ENCODE peak calls at places on chromosome 9, in four cellular contexts. W is HCT116, B is GM23338, N is OCI-LY7. Z is an unnamed sample.

GRCh38 chr9:98342103-98342818 is 86.8 kb upstream of the TBC1D2 start:
- DNase-seq in W (no peak), N (no peak), B (no peak), Z (no peak)

GRCh38 chr9:5553211-5553610 is 42.9 kb downstream of the PDCD1LG2 start:
- DNase-seq in W (no peak), B (no peak), N (no peak), Z (no peak)

GRCh38 chr9:86953181-86953580 is 5.9 kb upstream of the GAS1 start:
- DNase-seq in W (no peak), B (no peak), N (no peak), Z (no peak)

GRCh38 chr9:137376386-137376785 is 46.6 kb downstream of the EXD3 start:
- DNase-seq in N (no peak), W (no peak), B (no peak), Z (no peak)

GRCh38 chr9:73038613-73039012 is 85.8 kb upstream of the ALDH1A1 start:
- DNase-seq in W (no peak), B (peak), N (no peak), Z (no peak)

GRCh38 chr9:97905228-97905627 is 17.1 kb downstream of the TRMO start:
- DNase-seq in B (no peak), N (no peak), W (no peak), Z (no peak)

GRCh38 chr9:71681104-71681707 is 87.1 kb downstream of the CEMIP2 start:
- DNase-seq in W (no peak), N (no peak), B (no peak), Z (no peak)

GRCh38 chr9:129451089-129451656 is 169.7 kb downstream of the C9orf50 start:
- DNase-seq in W (no peak), B (no peak), N (no peak), Z (no peak)

GRCh38 chr9:98927724-98928123 is 16.0 kb upstream of the COL15A1 start:
- DNase-seq in B (peak), W (no peak), N (no peak), Z (no peak)

GRCh38 chr9:121253162-121253561 is 14.8 kb upstream of the GSN start:
- DNase-seq in B (no peak), N (no peak), W (no peak), Z (no peak)

GRCh38 chr9:5625916-5626315 is 3.0 kb upstream of the RIC1 start:
- DNase-seq in B (no peak), W (no peak), N (peak), Z (no peak)

GRCh38 chr9:106885451-106885850 is 22.5 kb downstream of the ZNF462 start:
- DNase-seq in B (no peak), N (no peak), W (no peak), Z (no peak)

GRCh38 chr9:79953908-79954307 is 382.1 kb downstream of the TLE4 start:
- DNase-seq in W (no peak), B (no peak), N (no peak), Z (no peak)

GRCh38 chr9:79955300-79955699 is 383.5 kb downstream of the TLE4 start:
- DNase-seq in W (no peak), N (peak), B (peak), Z (no peak)

GRCh38 chr9:79946718-79947117 is 375.0 kb downstream of the TLE4 start:
- DNase-seq in N (no peak), W (no peak), B (no peak), Z (no peak)

GRCh38 chr9:79952401-79952800 is 380.6 kb downstream of the TLE4 start:
- DNase-seq in N (no peak), B (no peak), W (no peak), Z (no peak)
- H2AFZ ChIP-seq in N (no peak), B (no peak), W (no peak), Z (no peak)

DNA sequence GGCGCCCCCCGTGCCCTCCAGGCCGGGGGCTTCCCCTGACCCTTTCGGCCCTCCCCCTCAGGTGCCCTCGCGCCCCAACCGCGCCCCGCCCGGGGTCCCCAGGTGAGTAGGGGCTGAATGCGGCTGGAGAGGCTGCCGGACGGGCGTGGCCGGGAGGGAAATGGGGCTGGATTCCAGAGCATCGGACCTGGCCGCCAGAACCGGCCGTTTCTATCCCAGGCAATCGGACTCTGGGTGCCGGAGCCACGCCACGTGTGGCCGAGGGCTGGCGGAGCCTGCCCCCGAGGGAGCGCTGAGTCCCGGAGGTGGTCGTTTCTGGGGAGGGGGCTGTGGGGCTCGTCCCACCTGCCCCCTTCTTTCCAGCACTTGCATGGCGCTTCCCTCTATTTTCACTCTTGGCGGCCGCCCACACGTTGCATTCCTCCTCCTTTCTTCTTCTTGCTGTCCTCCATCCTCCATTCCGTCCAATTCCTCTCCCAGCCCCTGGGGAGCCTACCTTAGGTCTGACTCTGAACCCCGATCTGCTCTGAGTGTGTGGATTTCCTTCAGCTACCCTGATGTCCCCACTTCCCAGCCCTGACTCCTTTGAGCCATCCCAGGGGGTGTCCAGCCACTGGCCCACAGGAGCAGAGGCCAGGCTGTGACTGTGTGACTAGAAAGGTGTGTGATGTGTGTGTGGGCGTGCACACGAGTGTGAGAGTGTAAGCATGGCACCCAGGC is 24.8 kb downstream of the GOLGA2 start:
- DNase-seq in B (peak), N (no peak), W (no peak), Z (no peak)
- H3K27ac ChIP-seq in B (no peak), N (no peak), W (peak), Z (no peak)

DNA sequence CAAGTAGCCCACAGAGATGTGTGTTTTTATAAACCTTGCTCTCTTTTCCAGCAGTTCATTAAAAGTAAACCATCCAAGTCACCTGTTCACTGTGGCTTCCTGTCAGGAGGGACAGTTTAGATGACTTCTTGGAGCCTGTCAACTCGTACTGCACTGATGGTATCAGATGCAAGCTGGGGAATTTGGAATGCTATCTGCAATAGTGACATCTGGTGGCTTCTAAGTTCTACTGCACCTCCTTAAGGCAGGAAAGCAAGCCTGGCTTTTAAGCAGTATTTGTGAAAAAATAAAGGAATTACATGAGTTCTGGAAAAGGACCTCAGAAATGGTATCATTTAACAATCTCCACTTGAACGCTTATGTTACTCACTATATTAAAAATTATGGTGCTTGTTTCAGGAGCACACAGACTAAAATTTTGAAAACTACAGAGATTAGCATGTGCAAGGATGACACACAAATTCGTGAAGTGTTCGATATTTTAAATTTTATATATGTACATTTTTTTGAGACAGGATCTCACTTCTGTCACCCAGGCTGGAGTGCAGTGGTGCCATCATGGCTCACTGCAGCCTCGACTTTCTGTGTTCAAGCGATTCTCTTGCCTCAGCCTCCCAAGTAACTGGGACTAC is 164.0 kb downstream of the TTC39B start:
- DNase-seq in N (peak), W (peak), B (peak), Z (peak)
- TF ChIP-seq EZH2phosphoT487 in N (no peak), W (no peak), B (no peak), Z (no peak)

GRCh38 chr9:130672466-130672865 is 8.1 kb downstream of the PRDM12 start:
- DNase-seq in N (no peak), W (no peak), B (no peak), Z (no peak)

GRCh38 chr9:130669965-130670364 is 5.6 kb downstream of the PRDM12 start:
- DNase-seq in B (no peak), N (no peak), W (no peak), Z (no peak)

GRCh38 chr9:130670644-130671043 is 6.2 kb downstream of the PRDM12 start:
- DNase-seq in B (no peak), W (no peak), N (no peak), Z (no peak)

GRCh38 chr9:130675396-130675795 is 11.0 kb downstream of the PRDM12 start:
- DNase-seq in B (no peak), N (no peak), W (no peak), Z (no peak)

DNA sequence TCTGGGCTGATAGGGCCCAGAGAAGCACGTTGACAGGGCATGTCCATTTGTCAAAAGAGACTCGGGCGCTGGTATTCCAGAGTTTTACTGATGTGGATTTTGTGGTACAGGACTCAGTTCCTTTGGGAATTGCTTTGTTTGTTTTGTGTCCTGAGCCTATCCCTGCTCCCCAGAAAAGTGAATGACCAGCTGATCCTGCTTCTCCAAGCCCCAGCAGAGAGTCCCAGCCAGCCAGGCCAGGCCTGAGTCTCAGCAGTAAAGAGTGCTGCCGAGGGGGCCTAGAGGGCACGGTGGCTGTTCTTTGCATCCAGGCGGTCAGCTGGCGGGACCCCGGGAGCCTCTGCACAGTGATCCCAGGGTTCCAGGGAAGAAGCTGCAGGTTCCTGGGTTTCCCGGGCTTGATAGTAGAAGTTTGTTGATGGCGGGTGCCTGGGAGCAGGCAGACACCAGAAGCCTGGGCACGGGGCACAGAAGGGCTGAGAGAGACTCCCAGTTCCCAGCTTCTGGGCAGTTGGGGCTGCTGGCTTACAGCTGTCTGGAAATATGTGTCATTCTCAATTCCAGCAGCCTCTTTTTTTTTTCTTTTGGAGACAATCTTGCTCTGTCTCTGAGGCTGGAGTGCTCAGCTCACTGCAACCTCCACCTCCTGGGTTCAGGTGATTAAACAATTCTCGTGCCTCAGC is 8.7 kb downstream of the PRDM12 start:
- DNase-seq in W (no peak), B (no peak), N (no peak), Z (no peak)
- H2AFZ ChIP-seq in W (no peak), B (peak), N (no peak), Z (no peak)

DNA sequence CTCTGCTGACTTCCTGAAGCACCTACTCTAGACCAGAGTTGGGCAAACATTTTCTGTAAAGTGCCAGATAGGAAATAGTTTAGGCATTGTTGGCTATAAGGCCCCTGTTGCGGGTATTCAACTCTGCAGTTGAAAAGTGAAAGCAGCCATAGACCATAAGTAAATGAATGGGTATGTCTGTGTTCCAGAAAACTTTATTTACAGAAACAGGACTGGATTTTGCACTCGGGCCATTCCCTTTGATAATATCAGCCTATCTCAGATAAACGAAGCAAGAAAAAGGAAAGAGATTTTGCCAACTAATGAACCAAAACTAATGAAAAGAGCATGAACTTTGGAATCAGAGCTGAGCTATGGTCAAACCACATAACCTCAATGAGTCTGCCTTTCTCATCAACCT is 184.4 kb downstream of the SAXO1 start:
- DNase-seq in W (no peak), B (no peak), N (no peak), Z (no peak)
- H3K27ac ChIP-seq in W (no peak), B (no peak), N (no peak), Z (no peak)

DNA sequence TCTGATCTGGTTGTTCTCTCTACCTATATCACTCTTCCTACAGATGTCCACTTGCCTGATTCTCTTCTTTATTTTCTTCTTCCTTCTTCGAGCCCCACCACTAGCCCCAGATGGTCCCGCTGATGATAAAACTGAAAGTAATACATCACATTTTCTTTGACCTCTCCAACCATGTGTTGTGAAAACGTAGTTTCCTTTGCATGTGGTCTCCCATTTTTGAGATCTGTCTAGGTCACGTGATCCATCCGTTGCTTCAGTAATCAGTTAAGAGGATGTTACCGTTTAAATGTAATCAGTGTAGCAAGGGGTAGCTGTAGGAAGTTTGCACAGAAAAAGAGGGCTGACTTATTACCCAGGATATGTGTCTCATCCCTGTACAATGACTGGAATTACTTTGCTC is 426.3 kb upstream of the TLE4 start:
- DNase-seq in B (no peak), W (no peak), N (no peak), Z (no peak)
- TF ChIP-seq EZH2phosphoT487 in B (no peak), W (no peak), N (no peak), Z (no peak)

DNA sequence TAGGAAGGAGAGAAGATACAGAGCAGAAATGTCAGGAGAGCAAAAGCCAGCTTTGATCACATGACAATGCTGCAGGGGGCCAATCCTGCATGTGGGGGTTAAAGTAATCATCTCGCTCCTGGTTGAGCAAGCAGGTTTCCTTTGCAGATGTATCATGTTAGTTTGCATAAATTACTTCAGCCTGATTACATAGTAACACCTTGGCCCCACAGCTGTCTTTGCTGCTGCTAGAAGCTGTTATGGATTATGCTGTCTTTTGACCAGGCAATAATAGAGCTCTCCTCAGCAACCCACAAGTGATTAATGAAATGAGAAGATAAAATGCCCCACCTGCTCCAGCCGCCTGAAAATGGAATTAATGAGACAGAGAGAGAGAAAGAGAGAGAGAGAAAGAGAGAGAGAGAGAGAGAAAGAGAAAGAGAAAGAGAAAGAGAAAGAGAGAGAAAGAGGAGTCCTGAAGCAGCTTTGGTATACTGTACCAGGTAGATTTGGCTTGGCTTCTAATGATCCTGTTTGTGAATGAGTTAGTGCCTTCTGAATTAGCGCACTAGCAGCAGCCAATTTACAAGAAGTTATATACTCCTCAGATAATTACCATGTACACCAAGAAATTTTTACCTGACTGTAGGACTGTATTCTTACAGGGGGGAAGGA is 174.3 kb upstream of the RORB start:
- DNase-seq in N (no peak), W (no peak), B (no peak), Z (peak)
- H2AFZ ChIP-seq in N (no peak), W (no peak), B (peak), Z (peak)

DNA sequence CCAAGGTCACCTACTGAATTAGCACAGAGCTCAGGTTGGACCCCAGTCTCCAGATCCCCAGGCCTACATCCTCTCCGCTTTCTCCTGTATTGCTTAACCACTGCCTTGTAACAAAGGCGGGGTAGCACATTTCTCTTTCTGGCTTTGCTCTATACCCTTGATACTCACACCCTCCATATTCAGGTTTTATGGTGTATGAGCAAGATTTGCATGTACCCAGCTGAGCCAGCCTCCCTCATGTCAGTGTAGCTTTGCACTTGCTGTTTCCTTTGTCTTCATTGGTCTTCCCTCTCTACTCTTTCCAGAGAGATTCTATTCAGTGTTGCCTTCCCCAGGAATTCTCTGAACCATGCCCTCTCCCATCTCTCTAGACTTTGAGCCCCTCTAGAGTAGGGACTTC is 19.6 kb upstream of the ZCCHC7 start:
- DNase-seq in W (no peak), B (no peak), N (peak), Z (no peak)
- H3K27ac ChIP-seq in W (no peak), B (no peak), N (no peak), Z (no peak)

DNA sequence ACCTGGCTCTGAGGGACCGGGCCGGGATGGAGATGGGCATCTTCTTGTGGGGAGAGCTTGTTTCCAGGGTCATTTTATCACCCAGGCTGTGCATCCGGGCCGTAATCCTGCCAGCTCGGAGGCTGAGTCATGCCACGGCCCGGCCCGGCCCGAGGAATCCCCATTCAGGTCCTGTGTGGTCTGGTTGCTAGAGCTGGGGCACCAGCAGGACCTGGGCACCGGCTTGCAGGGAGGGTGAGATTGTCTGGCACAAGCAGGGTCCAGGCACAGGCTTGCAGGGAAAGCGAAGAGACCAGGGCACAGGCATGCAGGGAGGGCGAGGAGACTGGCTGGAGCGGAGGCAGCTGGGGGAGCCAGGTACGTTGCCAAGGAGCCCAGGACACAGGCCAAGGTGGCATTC is 106.8 kb downstream of the RXRA start:
- DNase-seq in N (no peak), B (no peak), W (no peak), Z (no peak)
- TF ChIP-seq EZH2phosphoT487 in N (no peak), B (no peak), W (no peak), Z (no peak)

Z was measured in MM.1S.